ENCODE peak calls at places on chromosomes 6 and 20, in nine cellular contexts. P is AG10803, V is PC-9, M is SK-N-SH, J is neural crest cell, Q is psoas muscle, T is heart right ventricle, H is hepatocyte, L is left ventricle myocardium inferior. O is an unnamed sample.

GRCh38 chr20:17571153-17571527 is 1.3 kb downstream of the DSTN start:
- DNase-seq in P (peak), V (no peak), M (no peak), J (no peak), Q (no peak), T (no peak), H (no peak), L (no peak), O (no peak)

GRCh38 chr6:26607434-26608230 is 10.9 kb downstream of the ABT1 start:
- DNase-seq in P (peak), V (peak), M (peak), J (peak), Q (no peak), T (peak), H (peak), L (no peak), O (no peak)

GRCh38 chr6:35596448-35597442 is 84.0 kb upstream of the TULP1 start:
- DNase-seq in P (peak), V (peak), M (no peak), J (no peak), Q (no peak), T (no peak), H (peak), L (no peak), O (no peak)

GRCh38 chr20:46931699-46932098 is 37.1 kb downstream of the EYA2 start:
- DNase-seq in P (peak), V (no peak), M (no peak), J (no peak), Q (peak), T (no peak), H (no peak), L (no peak), O (no peak)

GRCh38 chr20:32478576-32478975 is 106.6 kb downstream of the NOL4L start:
- DNase-seq in P (no peak), V (no peak), M (no peak), J (no peak), Q (no peak), T (no peak), H (peak), L (no peak), O (no peak)

GRCh38 chr20:35497780-35498189 is 31.7 kb downstream of the C20orf173 start:
- DNase-seq in P (no peak), V (no peak), M (no peak), J (no peak), Q (peak), T (peak), H (no peak), L (peak), O (peak)

GRCh38 chr20:57074386-57074785 is 192.1 kb downstream of the BMP7 start:
- DNase-seq in P (no peak), V (no peak), M (no peak), J (no peak), Q (no peak), T (no peak), H (no peak), L (no peak), O (no peak)

GRCh38 chr6:113128020-113128419 is 729.1 kb upstream of the MARCKS start:
- DNase-seq in P (no peak), V (no peak), M (no peak), J (no peak), Q (no peak), T (no peak), H (no peak), L (no peak), O (no peak)

GRCh38 chr20:1811621-1812498 is 83.3 kb upstream of the SIRPA start:
- DNase-seq in P (peak), V (no peak), M (no peak), J (no peak), Q (no peak), T (no peak), H (no peak), L (no peak), O (no peak)

GRCh38 chr6:51369485-51369884 is 550.8 kb downstream of the TFAP2B start:
- DNase-seq in P (no peak), V (no peak), M (no peak), J (no peak), Q (no peak), T (no peak), H (no peak), L (no peak), O (no peak)

GRCh38 chr6:135382182-135382628 is 115.3 kb downstream of the AHI1 start:
- DNase-seq in P (no peak), V (no peak), M (no peak), J (no peak), Q (no peak), T (no peak), H (no peak), L (no peak), O (no peak)

GRCh38 chr6:73580247-73581149 is 59.7 kb upstream of the EEF1A1 start:
- DNase-seq in P (peak), V (peak), M (peak), J (peak), Q (peak), T (peak), H (peak), L (peak), O (peak)

GRCh38 chr20:32501709-32502108 is 83.4 kb downstream of the NOL4L start:
- DNase-seq in P (no peak), V (no peak), M (no peak), J (no peak), Q (no peak), T (no peak), H (no peak), L (no peak), O (no peak)

GRCh38 chr6:53115741-53116140 is 32.9 kb downstream of the GCM1 start:
- DNase-seq in P (no peak), V (no peak), M (no peak), J (no peak), Q (no peak), T (no peak), H (no peak), L (no peak), O (no peak)

GRCh38 chr6:24845578-24845977 is 46.9 kb upstream of the ARMH2 start:
- DNase-seq in P (no peak), V (no peak), M (no peak), J (no peak), Q (no peak), T (no peak), H (no peak), L (no peak), O (no peak)

GRCh38 chr20:967796-968742 is 34.0 kb downstream of the RSPO4 start:
- DNase-seq in P (peak), V (no peak), M (peak), J (no peak), Q (no peak), T (no peak), H (no peak), L (no peak), O (no peak)

GRCh38 chr6:110979565-110980096 is 2.2 kb upstream of the RPF2 start:
- DNase-seq in P (no peak), V (no peak), M (no peak), J (no peak), Q (no peak), T (no peak), H (no peak), L (no peak), O (no peak)

GRCh38 chr6:118705799-118706481 is 54.5 kb upstream of the CEP85L start:
- DNase-seq in P (peak), V (peak), M (no peak), J (no peak), Q (no peak), T (no peak), H (no peak), L (no peak), O (no peak)

GRCh38 chr6:136719280-136720044 is 72.8 kb downstream of the MAP3K5 start:
- DNase-seq in P (peak), V (no peak), M (no peak), J (no peak), Q (no peak), T (no peak), H (no peak), L (no peak), O (no peak)

GRCh38 chr20:37473249-37474000 is 47.6 kb upstream of the NNAT start:
- DNase-seq in P (no peak), V (no peak), M (no peak), J (no peak), Q (no peak), T (no peak), H (no peak), L (no peak), O (no peak)

GRCh38 chr6:19417713-19418112 is 419.5 kb upstream of the ID4 start:
- DNase-seq in P (peak), V (peak), M (no peak), J (no peak), Q (no peak), T (no peak), H (peak), L (no peak), O (no peak)

GRCh38 chr6:68593558-68593957 is 41.5 kb upstream of the ADGRB3 start:
- DNase-seq in P (no peak), V (no peak), M (no peak), J (no peak), Q (no peak), T (no peak), H (no peak), L (no peak), O (no peak)

GRCh38 chr6:51466427-51466826 is 621.0 kb downstream of the PKHD1 start:
- DNase-seq in P (no peak), V (no peak), M (no peak), J (no peak), Q (no peak), T (no peak), H (no peak), L (no peak), O (no peak)

GRCh38 chr6:12182676-12183075 is 107.5 kb upstream of the EDN1 start:
- DNase-seq in P (peak), V (peak), M (no peak), J (no peak), Q (no peak), T (no peak), H (no peak), L (no peak), O (no peak)

GRCh38 chr20:43991264-43991663 is 76.6 kb downstream of the TOX2 start:
- DNase-seq in P (no peak), V (no peak), M (no peak), J (no peak), Q (no peak), T (no peak), H (no peak), L (no peak), O (no peak)

GRCh38 chr6:144559865-144560603 is 274.9 kb downstream of the UTRN start:
- DNase-seq in P (no peak), V (peak), M (peak), J (no peak), Q (no peak), T (no peak), H (peak), L (no peak), O (no peak)

GRCh38 chr6:62283828-62284411 is 2.1 kb downstream of the KHDRBS2 start:
- DNase-seq in P (peak), V (no peak), M (peak), J (peak), Q (no peak), T (peak), H (peak), L (no peak), O (no peak)

GRCh38 chr20:10469599-10469998 is 34.5 kb downstream of the SLX4IP start:
- DNase-seq in P (peak), V (no peak), M (peak), J (peak), Q (peak), T (peak), H (peak), L (no peak), O (no peak)

GRCh38 chr6:134026597-134026996 is 25.8 kb downstream of the SLC2A12 start:
- DNase-seq in P (no peak), V (no peak), M (no peak), J (no peak), Q (no peak), T (no peak), H (peak), L (no peak), O (no peak)

GRCh38 chr6:135176464-135176863 is 4.6 kb upstream of the MYB start:
- DNase-seq in P (no peak), V (no peak), M (no peak), J (no peak), Q (no peak), T (no peak), H (no peak), L (no peak), O (no peak)

GRCh38 chr6:127100510-127101140 is 17.8 kb upstream of the RSPO3 start:
- DNase-seq in P (peak), V (no peak), M (no peak), J (no peak), Q (no peak), T (no peak), H (no peak), L (no peak), O (no peak)

GRCh38 chr20:59666586-59666985 is 62.2 kb downstream of the PHACTR3 start:
- DNase-seq in P (no peak), V (no peak), M (no peak), J (no peak), Q (no peak), T (no peak), H (no peak), L (no peak), O (no peak)

GRCh38 chr6:142744836-142745235 is 200.1 kb downstream of the HIVEP2 start:
- DNase-seq in P (peak), V (no peak), M (no peak), J (no peak), Q (no peak), T (no peak), H (no peak), L (no peak), O (no peak)

GRCh38 chr6:67889682-67889995 is 745.4 kb upstream of the ADGRB3 start:
- DNase-seq in P (no peak), V (no peak), M (no peak), J (no peak), Q (no peak), T (no peak), H (no peak), L (no peak), O (no peak)

GRCh38 chr6:153790048-153790447 is 249.0 kb upstream of the OPRM1 start:
- DNase-seq in P (peak), V (peak), M (peak), J (no peak), Q (no peak), T (no peak), H (peak), L (no peak), O (no peak)

GRCh38 chr20:36472656-36473071 is 68.7 kb upstream of the MYL9 start:
- DNase-seq in P (no peak), V (peak), M (no peak), J (no peak), Q (peak), T (peak), H (peak), L (peak), O (no peak)

GRCh38 chr6:147651249-147652063 is 143.0 kb downstream of the SAMD5 start:
- DNase-seq in P (peak), V (no peak), M (no peak), J (no peak), Q (no peak), T (peak), H (no peak), L (peak), O (no peak)

GRCh38 chr20:19024296-19025035 is 188.0 kb upstream of the SLC24A3 start:
- DNase-seq in P (no peak), V (no peak), M (no peak), J (no peak), Q (no peak), T (no peak), H (peak), L (no peak), O (no peak)
- TF ChIP-seq CTCF in P (no peak), V (no peak), M (no peak), J (no peak), Q (no peak), T (no peak), H (no peak), L (no peak), O (no peak)

GRCh38 chr20:45612314-45612713 is 17.2 kb upstream of the WFDC10A start:
- DNase-seq in P (no peak), V (no peak), M (no peak), J (no peak), Q (no peak), T (no peak), H (no peak), L (no peak), O (no peak)

GRCh38 chr20:45611054-45611453 is 18.5 kb upstream of the WFDC10A start:
- DNase-seq in P (peak), V (no peak), M (no peak), J (no peak), Q (no peak), T (no peak), H (no peak), L (no peak), O (no peak)
- TF ChIP-seq CTCF in P (no peak), V (no peak), M (no peak), J (no peak), Q (no peak), T (no peak), H (no peak), L (no peak), O (no peak)

GRCh38 chr20:51095755-51096509 is 73.0 kb upstream of the KCNG1 start:
- DNase-seq in P (no peak), V (no peak), M (no peak), J (peak), Q (no peak), T (no peak), H (no peak), L (no peak), O (no peak)
- TF ChIP-seq CTCF in P (no peak), V (no peak), M (no peak), J (no peak), Q (no peak), T (no peak), H (no peak), L (no peak), O (no peak)

GRCh38 chr6:72525821-72526550 is 95.9 kb upstream of the KCNQ5 start:
- DNase-seq in P (peak), V (no peak), M (no peak), J (no peak), Q (no peak), T (no peak), H (no peak), L (no peak), O (no peak)

GRCh38 chr6:72524011-72524645 is 97.7 kb upstream of the KCNQ5 start:
- DNase-seq in P (no peak), V (no peak), M (no peak), J (no peak), Q (no peak), T (no peak), H (no peak), L (no peak), O (peak)

GRCh38 chr6:72519871-72520270 is 102.0 kb upstream of the KCNQ5 start:
- DNase-seq in P (no peak), V (no peak), M (no peak), J (no peak), Q (no peak), T (no peak), H (no peak), L (no peak), O (no peak)

GRCh38 chr6:72521684-72522083 is 100.2 kb upstream of the KCNQ5 start:
- DNase-seq in P (no peak), V (no peak), M (no peak), J (no peak), Q (no peak), T (no peak), H (no peak), L (no peak), O (no peak)

GRCh38 chr6:72522735-72523141 is 99.1 kb upstream of the KCNQ5 start:
- DNase-seq in P (no peak), V (no peak), M (peak), J (no peak), Q (no peak), T (no peak), H (peak), L (no peak), O (peak)
- TF ChIP-seq CTCF in P (no peak), V (no peak), M (no peak), J (peak), Q (no peak), T (no peak), H (no peak), L (no peak), O (peak)